ENCODE peak calls at places on chromosomes 11 and 22, in ten cellular contexts. C is NCI-H1105; Q is MM.1S; X is activated CD4-positive, alpha-beta T cell treated with anti-CD3 and anti-CD28 coated beads, Interleukin-2, amount 50 U/mL, for 4 hours; P is CD4-positive, alpha-beta T cell; Z is H9; W is RCC 7860; R is HT-29; N is NCI-H446 treated with DMSO at 0.1 percent for 48 hours; A is pons. H is an unnamed sample.

GRCh38 chr22:37431811-37432707 is 4.8 kb upstream of the ELFN2 start:
- DNase-seq in C (no peak), Q (no peak), X (peak; percentile 19), P (no peak), Z (no peak), W (peak; percentile 99), R (peak; percentile 57), N (no peak), A (no peak), H (no peak)

GRCh38 chr11:68843052-68843561 is 1.4 kb upstream of the CPT1A start:
- DNase-seq in C (no peak), Q (peak; percentile 85), X (peak; percentile 37), P (no peak), Z (no peak), W (no peak), R (no peak), N (no peak), A (no peak), H (no peak)

GRCh38 chr11:35923452-35923851 is 20.4 kb upstream of the LDLRAD3 start:
- DNase-seq in C (no peak), Q (no peak), X (no peak), P (no peak), Z (no peak), W (no peak), R (no peak), N (no peak), A (peak; percentile 90), H (no peak)

GRCh38 chr11:128482512-128483191 is 104.7 kb downstream of the ETS1 start:
- DNase-seq in C (no peak), Q (no peak), X (no peak), P (no peak), Z (no peak), W (no peak), R (no peak), N (no peak), A (no peak), H (no peak)

GRCh38 chr22:24418786-24419479 is 8.5 kb upstream of the ADORA2A start:
- DNase-seq in C (no peak), Q (no peak), X (no peak), P (no peak), Z (no peak), W (no peak), R (no peak), N (no peak), A (no peak), H (no peak)

GRCh38 chr11:58316142-58316541 is 42.7 kb downstream of the OR5B17 start:
- DNase-seq in C (no peak), Q (no peak), X (no peak), P (no peak), Z (no peak), W (peak; percentile 39), R (no peak), N (no peak), A (no peak), H (no peak)

GRCh38 chr22:46737976-46738641 is at the start of gene CERK:
- DNase-seq in C (peak; percentile 51), Q (peak; percentile 75), X (peak; percentile 68), P (peak; percentile 55), Z (peak; percentile 61), W (no peak), R (peak; percentile 33), N (no peak), A (peak; percentile 49), H (peak; percentile 68)

GRCh38 chr11:134537941-134538340 is 125.9 kb upstream of the B3GAT1 start:
- DNase-seq in C (no peak), Q (no peak), X (no peak), P (no peak), Z (peak; percentile 20), W (no peak), R (no peak), N (no peak), A (no peak), H (no peak)

GRCh38 chr11:68928108-68928429 is 24.4 kb downstream of the IGHMBP2 start:
- DNase-seq in C (no peak), Q (no peak), X (no peak), P (no peak), Z (no peak), W (no peak), R (no peak), N (no peak), A (no peak), H (no peak)

GRCh38 chr22:45597460-45598192 is 74.0 kb upstream of the ATXN10 start:
- DNase-seq in C (no peak), Q (no peak), X (no peak), P (no peak), Z (no peak), W (no peak), R (peak; percentile 86), N (no peak), A (no peak), H (no peak)

H was measured in WTC11.